ENCODE peak calls at places on chromosomes 12 and 14, in four cellular contexts. One of them, this sample, is unnamed.

GRCh38 chr12:93361159-93361919 is 16.4 kb upstream of the NUDT4 start:
- DNase-seq in OCI-LY7: no peak
- DNase-seq in colonic mucosa: no peak
- DNase-seq in fibroblast of the aortic adventitia: peak
- DNase-seq in this sample: no peak

GRCh38 chr14:24816929-24817637 is 183.1 kb upstream of the GZMB start:
- DNase-seq in colonic mucosa: peak
- DNase-seq in fibroblast of the aortic adventitia: no peak
- DNase-seq in OCI-LY7: no peak
- DNase-seq in this sample: no peak

GRCh38 chr12:32151552-32151951 is 44.9 kb downstream of the BICD1 start:
- DNase-seq in OCI-LY7: no peak
- DNase-seq in fibroblast of the aortic adventitia: no peak
- DNase-seq in colonic mucosa: no peak
- DNase-seq in this sample: no peak

GRCh38 chr14:37202265-37202664 is 4.5 kb downstream of the MIPOL1 start:
- DNase-seq in OCI-LY7: no peak
- DNase-seq in fibroblast of the aortic adventitia: peak
- DNase-seq in colonic mucosa: no peak
- DNase-seq in this sample: no peak

GRCh38 chr12:47307680-47308399 is 228.1 kb upstream of the AMIGO2 start:
- DNase-seq in fibroblast of the aortic adventitia: peak
- DNase-seq in colonic mucosa: peak
- DNase-seq in OCI-LY7: peak
- DNase-seq in this sample: peak

GRCh38 chr12:46585854-46586621 is 213.5 kb upstream of the SLC38A2 start:
- DNase-seq in fibroblast of the aortic adventitia: peak
- DNase-seq in colonic mucosa: peak
- DNase-seq in OCI-LY7: peak
- DNase-seq in this sample: peak

GRCh38 chr14:32252030-32252670 is 49.1 kb upstream of the RNU6-8 start:
- DNase-seq in colonic mucosa: peak
- DNase-seq in fibroblast of the aortic adventitia: peak
- DNase-seq in OCI-LY7: peak
- DNase-seq in this sample: peak

GRCh38 chr12:124637586-124637985 is 70.2 kb upstream of the NCOR2 start:
- DNase-seq in colonic mucosa: no peak
- DNase-seq in fibroblast of the aortic adventitia: no peak
- DNase-seq in OCI-LY7: no peak
- DNase-seq in this sample: no peak

GRCh38 chr12:27334052-27334720 is 1.6 kb downstream of the BMAL2 start:
- DNase-seq in fibroblast of the aortic adventitia: no peak
- DNase-seq in OCI-LY7: no peak
- DNase-seq in colonic mucosa: no peak
- DNase-seq in this sample: no peak

GRCh38 chr12:52147983-52148540 is 43.8 kb downstream of the KRT80 start:
- DNase-seq in fibroblast of the aortic adventitia: no peak
- DNase-seq in colonic mucosa: no peak
- DNase-seq in OCI-LY7: no peak
- DNase-seq in this sample: no peak

GRCh38 chr14:93953739-93954515 is 22.4 kb downstream of the ASB2 start:
- DNase-seq in colonic mucosa: no peak
- DNase-seq in fibroblast of the aortic adventitia: no peak
- DNase-seq in OCI-LY7: no peak
- DNase-seq in this sample: no peak

GRCh38 chr14:61598980-61599379 is 96.3 kb upstream of the HIF1A start:
- DNase-seq in fibroblast of the aortic adventitia: no peak
- DNase-seq in OCI-LY7: peak
- DNase-seq in colonic mucosa: no peak
- DNase-seq in this sample: no peak

GRCh38 chr12:42128327-42128726 is 16.3 kb downstream of the GXYLT1 start:
- DNase-seq in OCI-LY7: no peak
- DNase-seq in colonic mucosa: no peak
- DNase-seq in fibroblast of the aortic adventitia: no peak
- DNase-seq in this sample: no peak

GRCh38 chr14:88929656-88930436 is 105.4 kb downstream of the TTC8 start:
- DNase-seq in colonic mucosa: no peak
- DNase-seq in fibroblast of the aortic adventitia: no peak
- DNase-seq in OCI-LY7: no peak
- DNase-seq in this sample: no peak
- TF ChIP-seq CTCF in colonic mucosa: no peak
- TF ChIP-seq CTCF in fibroblast of the aortic adventitia: peak
- TF ChIP-seq CTCF in OCI-LY7: no peak
- TF ChIP-seq CTCF in this sample: no peak

GRCh38 chr12:120771097-120771496 is 45.5 kb downstream of the ACADS start:
- DNase-seq in colonic mucosa: no peak
- DNase-seq in fibroblast of the aortic adventitia: no peak
- DNase-seq in OCI-LY7: no peak
- DNase-seq in this sample: peak

GRCh38 chr12:120774169-120774916 is 48.7 kb downstream of the ACADS start:
- DNase-seq in colonic mucosa: no peak
- DNase-seq in fibroblast of the aortic adventitia: no peak
- DNase-seq in OCI-LY7: no peak
- DNase-seq in this sample: no peak

GRCh38 chr12:120775862-120776552 is 50.4 kb downstream of the ACADS start:
- DNase-seq in colonic mucosa: no peak
- DNase-seq in fibroblast of the aortic adventitia: peak
- DNase-seq in OCI-LY7: no peak
- DNase-seq in this sample: no peak
- TF ChIP-seq CTCF in colonic mucosa: no peak
- TF ChIP-seq CTCF in fibroblast of the aortic adventitia: peak
- TF ChIP-seq CTCF in OCI-LY7: peak
- TF ChIP-seq CTCF in this sample: peak

GRCh38 chr14:30330452-30330851 is 228.5 kb upstream of the G2E3 start:
- DNase-seq in OCI-LY7: peak
- DNase-seq in fibroblast of the aortic adventitia: no peak
- DNase-seq in colonic mucosa: no peak
- DNase-seq in this sample: no peak
- TF ChIP-seq CTCF in OCI-LY7: peak
- TF ChIP-seq CTCF in fibroblast of the aortic adventitia: peak
- TF ChIP-seq CTCF in colonic mucosa: peak
- TF ChIP-seq CTCF in this sample: peak

GRCh38 chr12:2853626-2854025 is 3.2 kb downstream of the TEX52 start:
- DNase-seq in fibroblast of the aortic adventitia: peak
- DNase-seq in OCI-LY7: no peak
- DNase-seq in colonic mucosa: peak
- DNase-seq in this sample: peak
- TF ChIP-seq CTCF in fibroblast of the aortic adventitia: peak
- TF ChIP-seq CTCF in OCI-LY7: peak
- TF ChIP-seq CTCF in colonic mucosa: peak
- TF ChIP-seq CTCF in this sample: peak

DNA sequence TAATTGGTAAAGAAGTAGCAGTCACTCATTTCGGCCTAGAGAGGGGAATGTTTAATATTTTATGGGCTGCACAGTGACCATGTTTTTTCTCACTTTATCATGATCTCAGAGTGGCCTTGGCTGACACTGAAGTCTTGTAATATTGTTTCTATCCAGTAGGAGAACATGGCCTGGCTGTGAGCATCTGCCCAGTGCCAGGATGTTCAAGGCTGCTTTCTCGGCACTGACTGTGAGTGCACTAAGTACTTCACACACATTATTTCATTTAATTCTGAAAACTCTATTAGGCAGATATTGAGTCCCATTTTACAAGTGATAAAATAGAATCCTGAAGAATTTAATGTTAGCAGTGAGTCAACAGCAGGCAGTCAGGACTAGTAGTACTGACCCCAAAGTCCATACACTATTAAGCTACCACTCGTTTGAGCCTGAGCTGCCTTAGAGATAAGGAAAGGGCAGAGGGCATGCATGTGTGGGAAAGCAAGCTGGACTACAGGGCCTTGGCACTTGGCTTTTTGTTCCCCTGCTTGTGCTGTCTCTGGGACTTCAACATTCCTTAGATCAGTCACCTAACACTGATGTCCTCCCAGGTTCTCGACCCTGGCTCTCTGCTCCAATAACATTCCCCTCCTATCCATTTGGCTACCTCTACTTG is 42.2 kb upstream of the APPL2 start:
- DNase-seq in OCI-LY7: peak
- DNase-seq in colonic mucosa: no peak
- DNase-seq in fibroblast of the aortic adventitia: peak
- DNase-seq in this sample: no peak
- TF ChIP-seq CTCF in OCI-LY7: peak
- TF ChIP-seq CTCF in colonic mucosa: no peak
- TF ChIP-seq CTCF in fibroblast of the aortic adventitia: peak
- TF ChIP-seq CTCF in this sample: no peak

GRCh38 chr14:23299986-23300686 is 2.5 kb downstream of the PPP1R3E start:
- DNase-seq in colonic mucosa: peak
- DNase-seq in fibroblast of the aortic adventitia: no peak
- DNase-seq in OCI-LY7: peak
- DNase-seq in this sample: no peak

GRCh38 chr14:23300687-23301223 is 1.9 kb downstream of the PPP1R3E start:
- DNase-seq in colonic mucosa: peak
- DNase-seq in fibroblast of the aortic adventitia: no peak
- DNase-seq in OCI-LY7: peak
- DNase-seq in this sample: no peak

GRCh38 chr14:23301969-23302289 is 730 bp downstream of the PPP1R3E start:
- DNase-seq in colonic mucosa: no peak
- DNase-seq in fibroblast of the aortic adventitia: no peak
- DNase-seq in OCI-LY7: no peak
- DNase-seq in this sample: no peak

GRCh38 chr14:23301288-23301968 is 1.2 kb downstream of the PPP1R3E start:
- DNase-seq in OCI-LY7: peak
- DNase-seq in fibroblast of the aortic adventitia: peak
- DNase-seq in colonic mucosa: peak
- DNase-seq in this sample: peak

DNA sequence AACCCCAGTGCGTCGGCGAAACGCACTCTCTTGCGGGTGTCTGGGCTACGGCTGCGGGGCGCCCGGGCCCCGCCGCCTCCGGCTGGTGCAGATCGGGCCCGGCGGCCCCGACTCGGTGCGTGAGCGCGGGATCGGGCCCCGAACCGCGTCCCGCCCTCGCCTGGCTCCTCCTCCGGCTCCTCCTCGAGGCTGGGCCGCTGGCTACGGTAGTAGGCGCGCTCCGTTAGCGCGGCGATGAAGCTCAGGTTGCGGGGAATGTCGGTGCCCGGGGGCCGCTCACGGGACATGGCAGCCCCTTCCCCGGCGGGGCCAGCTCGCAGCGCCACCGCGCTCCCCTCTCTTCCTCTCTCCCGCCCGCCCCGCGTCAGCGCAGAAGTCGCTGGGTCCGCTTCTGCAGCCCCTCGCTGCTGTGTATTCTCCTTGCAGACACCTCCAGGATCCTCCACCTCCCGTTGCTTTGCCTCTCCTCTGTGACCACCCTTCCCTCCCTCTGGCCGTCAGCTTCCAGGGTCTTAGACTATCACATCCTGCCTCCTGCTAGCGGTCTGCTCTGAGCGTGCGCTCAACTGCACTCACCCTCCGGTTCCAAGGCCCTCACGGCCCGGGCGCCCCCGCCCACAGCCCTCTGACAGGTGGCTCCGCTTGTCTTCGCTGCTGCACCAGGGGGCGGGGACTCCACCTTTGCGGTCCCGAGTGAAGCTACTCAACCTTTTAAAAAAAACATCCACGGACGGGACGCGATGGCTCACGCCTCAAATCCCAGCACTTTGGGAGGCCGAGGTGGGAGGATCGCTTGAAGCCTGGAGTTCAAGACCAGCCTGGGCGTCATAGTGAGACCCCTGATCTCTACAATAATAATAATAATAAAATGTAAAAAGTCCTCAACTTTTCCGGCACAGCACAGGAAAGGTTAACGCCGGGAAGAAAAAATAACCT is at the start of gene PPP1R3E:
- DNase-seq in fibroblast of the aortic adventitia: peak
- DNase-seq in OCI-LY7: peak
- DNase-seq in colonic mucosa: peak
- DNase-seq in this sample: peak
- TF ChIP-seq CTCF in fibroblast of the aortic adventitia: no peak
- TF ChIP-seq CTCF in OCI-LY7: no peak
- TF ChIP-seq CTCF in colonic mucosa: no peak
- TF ChIP-seq CTCF in this sample: no peak

DNA sequence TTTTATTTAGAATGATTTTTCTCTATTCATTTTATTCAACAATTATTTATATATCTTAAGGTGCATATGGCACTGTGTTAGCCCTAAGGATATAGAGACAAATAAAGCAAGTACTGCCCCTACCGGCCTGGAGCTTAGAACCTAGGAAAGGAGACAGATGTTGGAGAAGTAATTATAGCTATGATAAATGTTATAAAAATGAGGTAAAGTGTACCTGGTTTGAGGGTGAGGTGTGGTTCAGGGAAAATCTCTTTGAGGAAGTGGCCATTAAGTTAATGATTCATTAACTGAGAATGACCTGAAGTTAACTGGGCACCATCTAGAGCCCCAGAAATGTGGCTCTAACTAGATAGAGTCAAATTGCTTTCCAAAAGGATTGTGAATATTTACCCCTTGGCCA is 31.9 kb downstream of the CDKL1 start:
- DNase-seq in fibroblast of the aortic adventitia: no peak
- DNase-seq in OCI-LY7: no peak
- DNase-seq in colonic mucosa: peak
- DNase-seq in this sample: no peak
- TF ChIP-seq CTCF in fibroblast of the aortic adventitia: no peak
- TF ChIP-seq CTCF in OCI-LY7: peak
- TF ChIP-seq CTCF in colonic mucosa: no peak
- TF ChIP-seq CTCF in this sample: no peak

GRCh38 chr14:22981090-22982012 is 1.0 kb downstream of the AJUBA start:
- DNase-seq in fibroblast of the aortic adventitia: no peak
- DNase-seq in OCI-LY7: no peak
- DNase-seq in colonic mucosa: no peak
- DNase-seq in this sample: peak
- TF ChIP-seq CTCF in fibroblast of the aortic adventitia: no peak
- TF ChIP-seq CTCF in OCI-LY7: no peak
- TF ChIP-seq CTCF in colonic mucosa: no peak
- TF ChIP-seq CTCF in this sample: no peak

GRCh38 chr12:64029013-64029857 is 184.7 kb downstream of the SRGAP1 start:
- DNase-seq in colonic mucosa: no peak
- DNase-seq in OCI-LY7: no peak
- DNase-seq in fibroblast of the aortic adventitia: peak
- DNase-seq in this sample: no peak

GRCh38 chr12:64028541-64028940 is 184.0 kb downstream of the SRGAP1 start:
- DNase-seq in colonic mucosa: no peak
- DNase-seq in fibroblast of the aortic adventitia: no peak
- DNase-seq in OCI-LY7: no peak
- DNase-seq in this sample: no peak

GRCh38 chr12:64034901-64035576 is 187.1 kb downstream of the KICS2 start:
- DNase-seq in colonic mucosa: no peak
- DNase-seq in fibroblast of the aortic adventitia: no peak
- DNase-seq in OCI-LY7: no peak
- DNase-seq in this sample: no peak

GRCh38 chr12:64025174-64025958 is 180.9 kb downstream of the SRGAP1 start:
- DNase-seq in colonic mucosa: no peak
- DNase-seq in fibroblast of the aortic adventitia: no peak
- DNase-seq in OCI-LY7: no peak
- DNase-seq in this sample: no peak

GRCh38 chr12:64030155-64030554 is 185.7 kb downstream of the SRGAP1 start:
- DNase-seq in fibroblast of the aortic adventitia: no peak
- DNase-seq in OCI-LY7: no peak
- DNase-seq in colonic mucosa: no peak
- DNase-seq in this sample: no peak
- TF ChIP-seq CTCF in fibroblast of the aortic adventitia: no peak
- TF ChIP-seq CTCF in OCI-LY7: no peak
- TF ChIP-seq CTCF in colonic mucosa: no peak
- TF ChIP-seq CTCF in this sample: no peak